ENCODE peak calls at places on chromosome 17, in five cellular contexts. B is HepG2; I is stimulated activated CD8-positive, alpha-beta memory T cell treated with anti-CD3 and anti-CD28 coated beads, Interleukin-12 subunit alpha, Interleukin-12 subunit beta, amount 100 ng/mL, for 4 hours; J is activated CD8-positive, alpha-beta memory T cell treated with anti-CD3 and anti-CD28 coated beads for 4 hours; C is breast epithelium. Z is an unnamed sample.

GRCh38 chr17:15109608-15110007 is 155.5 kb downstream of the PMP22 start:
- DNase-seq in J (no peak), B (no peak), I (no peak), C (no peak), Z (no peak)

GRCh38 chr17:49497147-49498036 is 2.3 kb downstream of the NGFR start:
- DNase-seq in B (no peak), J (no peak), C (no peak), I (no peak), Z (no peak)

GRCh38 chr17:79020631-79021301 is 3.2 kb upstream of the C1QTNF1 start:
- DNase-seq in I (no peak), C (no peak), J (no peak), B (no peak), Z (no peak)

GRCh38 chr17:10739341-10739905 is 9.6 kb upstream of the TMEM220 start:
- DNase-seq in B (no peak), J (no peak), C (no peak), I (no peak), Z (no peak)

GRCh38 chr17:79777844-79778503 is at the start of gene CBX2:
- DNase-seq in B (peak; percentile 43), J (peak; percentile 68), C (no peak), I (peak; percentile 70), Z (peak; percentile 82)

GRCh38 chr17:57195790-57196460 is 60.4 kb upstream of the MSI2 start:
- DNase-seq in J (no peak), I (no peak), B (no peak), C (peak; percentile 54), Z (no peak)

GRCh38 chr17:75998327-75998795 is 2.3 kb upstream of the CDK3 start:
- DNase-seq in J (no peak), I (no peak), B (peak; percentile 80), C (no peak), Z (no peak)

GRCh38 chr17:57662644-57663308 is 82.3 kb downstream of the CCDC182 start:
- DNase-seq in B (peak; percentile 12), C (peak; percentile 94), I (no peak), J (no peak), Z (no peak)

GRCh38 chr17:61908292-61909037 is 19.3 kb downstream of the INTS2 start:
- DNase-seq in B (no peak), J (no peak), C (no peak), I (no peak), Z (no peak)

GRCh38 chr17:73067075-73067474 is 25.4 kb downstream of the SLC39A11 start:
- DNase-seq in C (no peak), I (no peak), B (no peak), J (no peak), Z (no peak)

GRCh38 chr17:44642861-44643260 is 13.4 kb upstream of the MEIOC start:
- DNase-seq in C (no peak), B (no peak), I (no peak), J (no peak), Z (no peak)

GRCh38 chr17:5629133-5629532 is 44.8 kb upstream of the NLRP1 start:
- DNase-seq in J (no peak), I (no peak), B (no peak), C (no peak), Z (no peak)

GRCh38 chr17:81846743-81847689 is 12.2 kb upstream of the PPP1R27 start:
- DNase-seq in I (no peak), B (no peak), C (no peak), J (no peak), Z (no peak)

GRCh38 chr17:76123749-76124581 is 17.1 kb downstream of the FOXJ1 start:
- DNase-seq in C (no peak), I (no peak), J (no peak), B (no peak), Z (no peak)

GRCh38 chr17:73278465-73279453 is 17.1 kb upstream of the CPSF4L start:
- DNase-seq in B (no peak), C (peak; percentile 82), J (no peak), I (no peak), Z (no peak)

GRCh38 chr17:38704645-38705522 is at the start of gene MLLT6:
- DNase-seq in I (peak; percentile 78), B (peak; percentile 64), C (peak; percentile 76), J (peak; percentile 71), Z (peak; percentile 81)

GRCh38 chr17:10429416-10430045 is 7.8 kb upstream of the MYH8 start:
- DNase-seq in J (no peak), I (no peak), B (no peak), C (no peak), Z (no peak)

GRCh38 chr17:78184868-78185267 is 2.0 kb downstream of the TK1 start:
- DNase-seq in B (no peak), I (no peak), J (no peak), C (no peak), Z (no peak)

GRCh38 chr17:61444831-61445230 is 7.4 kb upstream of the TBX4 start:
- DNase-seq in B (no peak), C (no peak), I (no peak), J (no peak), Z (no peak)

GRCh38 chr17:2150871-2151270 is 96.0 kb downstream of the HIC1 start:
- DNase-seq in C (no peak), J (no peak), I (no peak), B (no peak), Z (no peak)

GRCh38 chr17:39621523-39622379 is 5.0 kb upstream of the PPP1R1B start:
- DNase-seq in C (peak; percentile 84), B (peak; percentile 80), J (peak; percentile 83), I (peak; percentile 72), Z (peak; percentile 88)

GRCh38 chr17:30393911-30394867 is 15.5 kb downstream of the CPD start:
- DNase-seq in B (no peak), J (no peak), C (no peak), I (no peak), Z (no peak)

GRCh38 chr17:50508573-50509460 is 578 bp downstream of the MYCBPAP start:
- DNase-seq in B (no peak), I (no peak), J (no peak), C (no peak), Z (no peak)

GRCh38 chr17:34979650-34980352 is 511 bp upstream of the LIG3 start:
- DNase-seq in J (no peak), I (no peak), C (no peak), B (peak; percentile 15), Z (no peak)

GRCh38 chr17:50059256-50059655 is 3.3 kb downstream of the ITGA3 start:
- DNase-seq in C (peak; percentile 58), I (no peak), B (no peak), J (no peak), Z (no peak)

Z was measured in immature natural killer cell.